ENCODE peak calls at places on chromosomes 12 and 14, in eight cellular contexts. E, G, D, M, N, X, P and J are unnamed samples.

GRCh38 chr14:28651148-28651547 is 115.4 kb upstream of the FOXG1 start:
- DNase-seq in E (no peak), G (peak; percentile 5), D (no peak), M (no peak), N (no peak), X (peak; percentile 83), P (no peak), J (no peak)

GRCh38 chr14:75369506-75369905 is 58.3 kb upstream of the JDP2 start:
- DNase-seq in E (no peak), G (no peak), D (no peak), M (no peak), N (no peak), X (no peak), P (no peak), J (no peak)

GRCh38 chr14:55349565-55349964 is 62.1 kb downstream of the ATG14 start:
- DNase-seq in E (no peak), G (no peak), D (no peak), M (no peak), N (no peak), X (no peak), P (no peak), J (no peak)

GRCh38 chr12:124236651-124237050 is 58.2 kb upstream of the RFLNA start:
- DNase-seq in E (no peak), G (peak; percentile 63), D (no peak), M (no peak), N (no peak), X (peak; percentile 76), P (no peak), J (no peak)

GRCh38 chr12:70070494-70071007 is 172.7 kb upstream of the CNOT2 start:
- DNase-seq in E (no peak), G (no peak), D (no peak), M (no peak), N (no peak), X (no peak), P (no peak), J (no peak)

GRCh38 chr14:103696027-103696402 is 19.2 kb downstream of the XRCC3 start:
- DNase-seq in E (no peak), G (no peak), D (no peak), M (no peak), N (no peak), X (no peak), P (no peak), J (peak; percentile 28)

GRCh38 chr12:121826318-121826954 is 22.6 kb downstream of the SETD1B start:
- DNase-seq in E (no peak), G (no peak), D (no peak), M (no peak), N (no peak), X (no peak), P (no peak), J (no peak)

GRCh38 chr14:102088012-102088792 is 1.4 kb upstream of the HSP90AA1 start:
- DNase-seq in E (peak; percentile 79), G (no peak), D (peak; percentile 59), M (no peak), N (no peak), X (peak; percentile 42), P (no peak), J (peak; percentile 71)

GRCh38 chr12:95590775-95591174 is 39.5 kb upstream of the USP44 start:
- DNase-seq in E (no peak), G (no peak), D (no peak), M (no peak), N (no peak), X (no peak), P (no peak), J (no peak)

GRCh38 chr12:89162704-89163261 is 189.5 kb downstream of the DUSP6 start:
- DNase-seq in E (peak; percentile 83), G (peak; percentile 99), D (no peak), M (peak; percentile 8), N (no peak), X (peak; percentile 100), P (no peak), J (no peak)

GRCh38 chr12:131606218-131606899 is 104.5 kb upstream of the SFSWAP start:
- DNase-seq in E (no peak), G (no peak), D (no peak), M (no peak), N (no peak), X (no peak), P (no peak), J (no peak)

GRCh38 chr12:86212970-86213369 is 43.2 kb downstream of the MGAT4C start:
- DNase-seq in E (no peak), G (no peak), D (no peak), M (no peak), N (no peak), X (no peak), P (no peak), J (no peak)

GRCh38 chr12:124490584-124491305 is 76.7 kb downstream of the NCOR2 start:
- DNase-seq in E (peak; percentile 77), G (no peak), D (peak; percentile 74), M (no peak), N (no peak), X (no peak), P (peak; percentile 5), J (peak; percentile 93)

GRCh38 chr12:76777765-76778216 is 13.9 kb downstream of the ZDHHC17 start:
- DNase-seq in E (no peak), G (no peak), D (no peak), M (no peak), N (no peak), X (no peak), P (no peak), J (no peak)

GRCh38 chr12:72214163-72214562 is 58.0 kb upstream of the TRHDE start:
- DNase-seq in E (no peak), G (peak; percentile 11), D (no peak), M (no peak), N (no peak), X (no peak), P (no peak), J (no peak)

GRCh38 chr12:85823436-85824179 is 12.6 kb downstream of the RASSF9 start:
- DNase-seq in E (no peak), G (peak; percentile 42), D (no peak), M (no peak), N (no peak), X (peak; percentile 85), P (no peak), J (no peak)

GRCh38 chr12:120699553-120699952 is 10.7 kb upstream of the UNC119B start:
- DNase-seq in E (no peak), G (no peak), D (no peak), M (no peak), N (no peak), X (no peak), P (no peak), J (no peak)

DNA sequence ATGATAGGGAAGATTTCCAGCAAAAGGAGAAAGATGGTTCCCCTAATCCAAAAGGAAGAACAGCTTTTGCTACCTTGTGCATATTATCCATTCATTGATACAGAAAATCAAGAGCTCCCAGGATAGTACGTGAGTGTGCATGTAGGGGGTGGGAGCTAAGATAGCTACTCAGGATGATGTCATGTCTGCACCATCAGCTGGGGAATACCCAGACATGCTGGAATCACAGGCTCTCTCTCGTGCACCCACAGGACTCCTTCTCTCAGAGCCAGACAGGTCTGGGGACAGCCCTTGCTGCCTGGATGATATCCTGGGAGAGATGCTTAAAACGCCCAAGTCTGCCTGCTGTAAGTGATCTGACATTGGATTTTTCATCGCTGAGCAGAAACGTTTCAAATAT is 38.9 kb downstream of the FOXN3 start:
- DNase-seq in E (no peak), G (peak; percentile 93), D (no peak), M (no peak), N (no peak), X (peak; percentile 53), P (no peak), J (no peak)
- H3K27ac ChIP-seq in E (no peak overlapping the region), G (no peak overlapping the region), D (no peak overlapping the region), M (no peak overlapping the region), N (no peak overlapping the region), X (no peak overlapping the region), P (no peak overlapping the region), J (no peak overlapping the region)

DNA sequence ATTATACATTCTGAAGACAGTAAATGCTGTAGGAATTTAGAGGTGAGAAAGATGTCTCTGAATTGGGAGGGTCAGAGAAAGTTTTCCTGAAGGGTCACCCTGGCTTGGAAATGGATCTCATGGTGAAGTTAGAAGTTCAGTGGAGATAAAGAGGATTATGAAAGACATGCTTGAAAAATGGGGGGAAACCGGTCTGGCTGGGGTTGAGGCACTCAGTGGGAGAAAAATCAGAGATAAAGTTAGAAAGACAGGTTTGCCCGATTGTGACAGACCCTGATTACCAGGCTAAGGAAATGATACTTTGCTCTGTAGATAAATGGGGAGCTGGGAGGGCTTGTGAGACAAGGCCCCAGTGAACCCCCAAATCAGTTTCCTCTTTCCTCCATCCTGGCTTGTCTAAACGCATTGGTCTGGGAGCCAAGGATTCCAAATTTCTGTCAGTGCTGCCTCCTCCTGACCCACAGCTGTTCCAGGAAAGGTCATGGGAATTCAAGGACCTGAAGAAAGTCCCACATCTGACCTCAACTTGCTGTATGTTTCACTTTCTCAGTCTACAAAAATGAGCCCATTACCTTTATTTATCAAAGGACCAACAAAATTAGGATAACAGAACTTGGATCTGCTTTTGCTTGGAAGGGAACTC is 3.6 kb upstream of the RNASE7 start:
- DNase-seq in E (no peak), G (no peak), D (no peak), M (no peak), N (no peak), X (no peak), P (no peak), J (no peak)
- H3K27ac ChIP-seq in E (peak overlapping the region; percentile 69), G (no peak overlapping the region), D (peak overlapping the region; percentile 47), M (peak overlapping the region; percentile 82), N (peak overlapping the region; percentile 80), X (no peak overlapping the region), P (peak overlapping the region; percentile 95), J (peak overlapping the region; percentile 46)

GRCh38 chr12:93387780-93388179 is 10.1 kb downstream of the NUDT4 start:
- DNase-seq in E (no peak), G (peak; percentile 81), D (no peak), M (no peak), N (no peak), X (peak; percentile 68), P (no peak), J (no peak)

GRCh38 chr12:93390565-93391297 is 13.0 kb downstream of the NUDT4 start:
- DNase-seq in E (no peak), G (no peak), D (no peak), M (no peak), N (no peak), X (no peak), P (no peak), J (no peak)

GRCh38 chr12:93390025-93390424 is 12.3 kb downstream of the NUDT4 start:
- DNase-seq in E (no peak), G (no peak), D (no peak), M (no peak), N (no peak), X (no peak), P (no peak), J (no peak)
- H3K27ac ChIP-seq in E (no peak overlapping the region), G (no peak overlapping the region), D (peak overlapping the region; percentile 2), M (no peak overlapping the region), N (no peak overlapping the region), X (no peak overlapping the region), P (no peak overlapping the region), J (no peak overlapping the region)

DNA sequence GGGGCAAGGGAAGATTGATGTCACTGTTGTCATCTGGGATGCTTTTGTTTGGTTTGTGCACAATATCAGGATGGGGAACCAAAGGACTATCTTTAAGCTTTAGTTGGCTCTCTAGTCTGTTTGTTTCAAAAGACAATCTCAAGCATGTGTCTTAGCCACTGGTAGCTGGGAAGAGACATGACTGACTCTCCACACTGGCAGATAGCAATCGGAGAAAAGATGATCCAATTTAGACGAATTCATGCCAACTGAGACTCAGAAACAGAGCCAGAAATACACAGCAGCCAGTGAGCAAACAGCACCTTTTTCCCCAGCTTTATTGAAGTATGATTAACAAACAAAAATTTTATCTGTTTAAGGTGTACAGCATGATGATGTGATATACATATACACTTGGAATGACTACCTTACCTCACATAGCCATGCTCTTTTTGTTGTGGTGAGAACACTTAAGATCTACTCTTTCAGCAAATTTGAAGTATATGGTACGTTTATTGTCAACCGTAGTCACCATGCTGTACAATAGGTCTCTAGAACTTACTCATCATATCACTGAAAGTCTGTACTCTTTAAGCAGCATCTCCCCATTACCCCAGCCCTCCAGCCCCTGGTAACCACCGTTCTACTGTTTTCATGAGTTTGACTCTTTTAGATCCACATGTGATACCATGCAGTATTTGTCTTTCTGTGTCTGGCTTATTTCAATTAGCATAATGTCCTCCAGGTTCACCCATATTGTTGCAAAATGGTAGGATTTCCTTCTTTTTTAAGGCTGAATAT is 50.6 kb downstream of the DUSP16 start:
- DNase-seq in E (no peak), G (no peak), D (no peak), M (no peak), N (no peak), X (no peak), P (no peak), J (no peak)
- H3K27ac ChIP-seq in E (no peak overlapping the region), G (no peak overlapping the region), D (no peak overlapping the region), M (no peak overlapping the region), N (no peak overlapping the region), X (no peak overlapping the region), P (no peak overlapping the region), J (no peak overlapping the region)